ENCODE peak calls at places on chromosomes 3 and 15, in nine cellular contexts. V, E, L, A, H, K, P, Y and X are unnamed samples.

GRCh38 chr3:10526366-10526765 is 21.0 kb upstream of the ATP2B2 start:
- DNase-seq in V (no peak), E (no peak), L (peak; percentile 25), A (no peak), H (no peak), K (no peak), P (no peak), Y (no peak), X (no peak)

GRCh38 chr3:111595239-111595638 is at the start of gene ZBED2:
- DNase-seq in V (no peak), E (no peak), L (no peak), A (no peak), H (no peak), K (no peak), P (no peak), Y (no peak), X (no peak)

GRCh38 chr3:5197022-5197421 is 9.5 kb downstream of the EDEM1 start:
- DNase-seq in V (no peak), E (no peak), L (no peak), A (no peak), H (no peak), K (no peak), P (no peak), Y (no peak), X (no peak)

GRCh38 chr3:3015472-3016089 is 94.6 kb downstream of the IL5RA start:
- DNase-seq in V (no peak), E (no peak), L (no peak), A (no peak), H (peak; percentile 15), K (no peak), P (peak; percentile 10), Y (no peak), X (no peak)

GRCh38 chr3:141618938-141619337 is 119.2 kb upstream of the RNF7 start:
- DNase-seq in V (no peak), E (no peak), L (no peak), A (no peak), H (no peak), K (no peak), P (no peak), Y (no peak), X (no peak)

GRCh38 chr15:89836255-89837133 is 21.8 kb upstream of the ANPEP start:
- DNase-seq in V (no peak), E (no peak), L (no peak), A (no peak), H (no peak), K (no peak), P (peak; percentile 94), Y (no peak), X (no peak)

GRCh38 chr3:194075802-194076460 is 60.0 kb upstream of the HES1 start:
- DNase-seq in V (no peak), E (no peak), L (no peak), A (no peak), H (no peak), K (no peak), P (peak; percentile 49), Y (no peak), X (no peak)

GRCh38 chr15:47460775-47461174 is 256.5 kb upstream of the SEMA6D start:
- DNase-seq in V (no peak), E (no peak), L (no peak), A (no peak), H (no peak), K (no peak), P (no peak), Y (no peak), X (no peak)

GRCh38 chr15:94075349-94075748 is 156.0 kb upstream of the MCTP2 start:
- DNase-seq in V (peak; percentile 80), E (no peak), L (no peak), A (no peak), H (no peak), K (no peak), P (peak; percentile 33), Y (peak; percentile 63), X (no peak)

GRCh38 chr3:131193671-131194291 is 167.1 kb downstream of the NEK11 start:
- DNase-seq in V (no peak), E (no peak), L (no peak), A (no peak), H (no peak), K (no peak), P (no peak), Y (no peak), X (no peak)

GRCh38 chr3:38366082-38366481 is 19.5 kb downstream of the XYLB start:
- DNase-seq in V (no peak), E (no peak), L (no peak), A (no peak), H (no peak), K (no peak), P (no peak), Y (no peak), X (no peak)
- TF ChIP-seq CTCF in V (no peak), E (no peak), L (no peak), A (no peak), H (no peak), K (no peak), P (no peak), Y (no peak), X (no peak)

GRCh38 chr3:46908294-46908985 is 30.9 kb downstream of the PTH1R start:
- DNase-seq in V (peak; percentile 41), E (no peak), L (no peak), A (no peak), H (no peak), K (peak; percentile 10), P (peak; percentile 72), Y (no peak), X (no peak)
- TF ChIP-seq CTCF in V (peak; percentile 60), E (no peak), L (no peak), A (no peak), H (no peak), K (peak; percentile 23), P (peak; percentile 35), Y (peak; percentile 43), X (peak; percentile 15)

DNA sequence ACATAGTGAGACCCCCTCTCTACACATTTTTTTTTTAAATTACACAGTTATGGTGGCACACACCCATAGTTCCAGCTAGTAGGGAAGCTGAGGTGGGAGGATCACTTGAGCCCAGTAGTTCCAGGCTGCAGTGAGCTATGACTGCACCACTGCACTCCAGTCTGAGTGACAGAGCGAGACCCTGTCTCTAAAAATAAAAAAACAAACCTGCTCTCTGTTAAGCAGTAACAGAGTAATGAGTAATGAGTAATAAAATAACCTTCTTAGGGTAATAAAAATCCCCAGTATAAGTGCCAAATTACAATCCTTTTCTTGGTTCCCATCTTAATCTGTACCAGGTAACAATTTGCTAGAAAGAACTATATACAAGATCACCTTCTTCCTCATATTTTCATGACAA is 65.9 kb upstream of the PLXND1 start:
- DNase-seq in V (no peak), E (no peak), L (no peak), A (no peak), H (no peak), K (no peak), P (no peak), Y (no peak), X (no peak)
- TF ChIP-seq CTCF in V (no peak), E (no peak), L (no peak), A (no peak), H (no peak), K (no peak), P (no peak), Y (no peak), X (no peak)

GRCh38 chr3:45781841-45782240 is 14.5 kb downstream of the SLC6A20 start:
- DNase-seq in V (no peak), E (peak; percentile 5), L (no peak), A (no peak), H (no peak), K (no peak), P (no peak), Y (no peak), X (no peak)

GRCh38 chr3:45785626-45786150 is 10.6 kb downstream of the SLC6A20 start:
- DNase-seq in V (no peak), E (peak; percentile 3), L (no peak), A (no peak), H (no peak), K (no peak), P (no peak), Y (no peak), X (no peak)

GRCh38 chr3:45781271-45781670 is 15.1 kb downstream of the SLC6A20 start:
- DNase-seq in V (no peak), E (peak; percentile 3), L (no peak), A (no peak), H (no peak), K (no peak), P (no peak), Y (no peak), X (no peak)

GRCh38 chr3:45782381-45782780 is 14.0 kb downstream of the SLC6A20 start:
- DNase-seq in V (no peak), E (no peak), L (no peak), A (no peak), H (no peak), K (no peak), P (no peak), Y (no peak), X (no peak)

DNA sequence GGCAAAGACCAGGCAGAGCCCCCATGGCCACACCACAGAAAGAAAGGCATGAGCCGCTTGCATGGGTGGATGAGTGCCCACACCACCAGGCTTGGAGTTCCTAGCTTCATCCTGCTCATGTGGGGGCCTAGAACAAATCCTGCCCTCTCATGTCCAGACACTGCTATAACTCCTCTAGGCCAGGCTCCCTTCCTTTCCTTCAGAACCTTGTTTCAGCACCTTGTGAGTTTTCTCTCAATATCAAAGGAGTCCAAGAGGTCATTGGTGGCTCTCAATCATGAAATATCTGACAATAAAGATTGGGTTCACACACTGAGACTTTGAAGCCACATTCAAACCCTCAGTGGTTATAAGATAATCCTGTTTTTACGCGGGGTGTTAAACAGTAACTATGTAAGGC is 12.7 kb downstream of the SLC6A20 start:
- DNase-seq in V (no peak), E (no peak), L (no peak), A (no peak), H (no peak), K (no peak), P (no peak), Y (no peak), X (no peak)
- TF ChIP-seq CTCF in V (no peak), E (no peak), L (no peak), A (no peak), H (no peak), K (no peak), P (no peak), Y (no peak), X (no peak)

GRCh38 chr15:85485956-85486567 is 105.7 kb downstream of the AKAP13 start:
- DNase-seq in V (no peak), E (peak; percentile 60), L (no peak), A (peak; percentile 47), H (peak; percentile 69), K (peak; percentile 46), P (peak; percentile 73), Y (no peak), X (peak; percentile 56)
- TF ChIP-seq CTCF in V (peak; percentile 87), E (peak; percentile 92), L (peak; percentile 80), A (no peak), H (peak; percentile 84), K (peak; percentile 81), P (peak; percentile 76), Y (peak; percentile 70), X (peak; percentile 66)

DNA sequence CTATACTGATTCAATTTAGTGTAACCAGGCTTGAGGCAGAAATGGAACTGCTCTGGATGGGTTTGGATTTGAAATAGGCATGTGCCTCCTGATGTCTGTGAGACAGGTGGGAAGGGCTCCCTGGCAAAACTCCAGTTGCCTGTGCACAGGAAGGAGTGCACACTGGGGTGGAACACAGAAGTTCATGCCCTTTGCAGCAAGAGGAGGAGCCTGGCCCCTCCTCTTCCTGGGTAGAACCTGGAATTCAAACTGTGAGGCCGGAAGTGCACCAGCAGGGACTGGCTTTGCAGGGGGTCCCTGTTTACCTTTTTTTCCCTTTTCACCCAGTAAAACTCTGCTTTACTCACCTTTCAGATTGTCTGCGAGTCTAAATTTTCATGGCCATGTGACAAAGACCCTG is 100.0 kb downstream of the GMPS start:
- DNase-seq in V (no peak), E (no peak), L (no peak), A (no peak), H (no peak), K (no peak), P (no peak), Y (no peak), X (no peak)
- TF ChIP-seq CTCF in V (no peak), E (no peak), L (no peak), A (no peak), H (no peak), K (no peak), P (no peak), Y (no peak), X (no peak)